ENCODE peak calls at places on chromosomes 6 and 20, in five cellular contexts. E is H9, K is trophoblast cell, J is H1, P is mesenchymal stem cell. C is an unnamed sample. For H3K4me1, the result is how much of the 10 kb centered on the place peaks cover.

GRCh38 chr6:85464260-85464644 is 14.4 kb downstream of the NT5E start:
- DNase-seq in K (no peak), P (peak), E (no peak), J (no peak), C (no peak)

GRCh38 chr6:13357551-13358075 is 29.3 kb upstream of the TBC1D7 start:
- DNase-seq in P (no peak), K (no peak), E (peak), J (no peak), C (no peak)

GRCh38 chr6:27866370-27867050 is 45.7 kb downstream of the OR2B2 start:
- DNase-seq in K (no peak), J (no peak), P (peak), E (peak), C (peak)

GRCh38 chr6:138101946-138102731 is 5.1 kb downstream of the PERP start:
- DNase-seq in J (no peak), P (no peak), K (no peak), E (no peak), C (no peak)

GRCh38 chr6:102387351-102388033 is 994.0 kb downstream of the GRIK2 start:
- DNase-seq in P (no peak), J (no peak), K (no peak), E (no peak), C (no peak)

GRCh38 chr6:32947552-32948465 is 5.1 kb downstream of the HLA-DMA start:
- DNase-seq in P (peak), K (peak), J (peak), E (peak), C (no peak)

GRCh38 chr6:166770216-166771116 is 143.4 kb upstream of the RPS6KA2 start:
- DNase-seq in J (no peak), E (no peak), P (no peak), K (no peak), C (no peak)

GRCh38 chr20:63567132-63567381 is 7.0 kb downstream of the HELZ2 start:
- DNase-seq in P (no peak), E (no peak), K (no peak), J (no peak), C (no peak)

GRCh38 chr6:95364016-95364604 is 213.2 kb upstream of the MANEA start:
- DNase-seq in J (no peak), K (no peak), E (no peak), P (peak), C (peak)

DNA sequence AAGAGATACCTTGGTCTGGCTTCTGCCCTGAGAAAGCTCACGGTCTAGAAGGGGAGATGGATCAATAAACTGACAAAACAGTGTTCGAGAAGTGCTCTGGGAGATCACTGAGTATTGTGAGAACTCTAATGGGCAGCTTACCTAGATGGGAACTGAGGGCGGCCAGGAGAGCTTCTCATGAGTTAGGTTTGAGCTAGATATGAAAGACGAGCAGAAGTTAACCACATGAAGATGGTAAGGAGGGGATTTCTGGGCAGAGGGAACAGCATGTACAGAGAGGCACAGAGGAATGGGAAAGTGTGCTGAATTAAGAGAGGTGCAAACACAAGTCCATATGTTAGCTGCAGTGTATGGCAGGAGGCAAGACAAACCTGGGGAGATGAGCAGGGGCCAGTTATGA is 11.9 kb downstream of the ZFAND3 start:
- DNase-seq in E (no peak), P (no peak), K (no peak), J (no peak), C (no peak)
- H3K4me1 ChIP-seq in E (under half), P (under half), K (under half), J (under half), C (under half)

DNA sequence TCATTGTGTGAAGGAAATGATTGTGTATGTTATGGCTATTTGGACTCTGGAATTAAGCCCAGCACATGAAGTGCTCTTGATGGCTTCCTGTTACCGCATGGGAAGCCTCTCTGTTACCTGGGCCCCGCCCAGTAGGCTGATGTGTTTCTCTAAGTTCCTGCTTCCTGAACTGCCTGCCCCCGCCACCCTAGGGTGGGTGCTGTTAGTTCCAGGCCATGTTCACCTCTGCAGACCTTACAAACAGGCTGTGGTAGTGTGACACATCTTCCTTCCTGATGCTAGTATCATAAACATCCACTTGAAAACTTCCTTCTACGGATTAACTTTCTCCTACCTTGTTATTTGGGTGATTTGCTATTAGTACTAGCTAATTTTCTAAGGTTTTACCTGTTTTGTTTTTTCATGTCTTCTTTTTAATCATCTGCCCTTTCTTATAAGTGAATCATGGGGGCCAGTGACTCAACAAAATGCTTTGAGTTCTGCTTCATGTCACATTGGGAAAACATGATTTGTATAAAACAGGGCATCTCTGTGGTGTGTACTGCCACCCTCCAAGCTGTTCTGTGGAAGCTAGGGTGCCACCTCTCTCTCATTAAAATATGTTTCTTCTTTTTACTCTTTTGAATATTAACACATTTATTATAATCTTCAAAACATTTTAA is 40.6 kb downstream of the SH3BGRL2 start:
- DNase-seq in E (peak), K (no peak), J (no peak), P (peak), C (no peak)
- H2BK12ac ChIP-seq in E (no peak), K (peak), J (peak), P (no peak), C (no peak)

DNA sequence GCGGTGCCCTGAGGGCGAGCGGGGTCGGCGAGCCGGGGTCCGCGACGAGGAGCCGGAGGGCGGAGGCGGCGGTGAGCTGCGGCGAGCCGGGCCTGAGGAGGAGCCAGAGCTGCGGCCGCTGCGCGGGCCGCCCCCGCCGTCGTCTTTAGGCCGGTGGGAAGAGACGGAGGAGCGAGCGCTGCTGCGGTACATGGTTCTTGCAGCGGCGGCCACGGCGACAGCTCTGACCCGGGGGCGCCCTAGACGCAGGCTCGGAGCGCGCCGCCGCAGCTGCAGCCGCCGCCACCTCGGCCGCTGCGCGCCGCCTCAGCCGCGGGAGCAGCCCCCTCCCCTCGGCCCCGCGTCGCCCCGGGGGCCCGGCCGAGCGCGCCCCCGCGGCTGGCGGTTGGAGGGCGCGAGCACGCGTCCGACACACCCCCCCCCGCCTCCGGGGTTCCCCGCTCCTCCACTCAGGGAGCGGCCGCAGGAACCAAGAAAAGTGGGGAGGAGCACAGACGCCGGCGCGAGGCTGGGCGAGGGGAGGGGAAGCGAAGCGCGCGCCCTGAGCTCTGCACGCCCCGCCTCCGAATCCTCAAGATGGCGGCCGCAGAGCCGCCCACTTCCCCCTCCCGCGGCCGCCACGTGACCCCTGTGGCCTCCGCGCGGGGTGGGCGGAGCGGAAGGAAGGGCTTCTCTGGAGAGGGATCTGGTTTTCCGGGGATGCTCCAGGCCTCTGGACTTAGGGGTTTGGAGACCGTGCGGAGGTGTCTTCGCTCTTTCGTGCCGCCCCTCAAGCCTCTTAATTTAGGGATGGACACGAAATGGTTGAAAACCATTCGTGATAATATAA is at the start of gene ZNF318:
- DNase-seq in K (peak), J (peak), E (peak), P (peak), C (peak)
- H4K8ac ChIP-seq in K (peak), J (peak), E (no peak), P (peak), C (no peak)

GRCh38 chr6:133315811-133316210 is 74.7 kb downstream of the EYA4 start:
- DNase-seq in J (no peak), K (no peak), P (no peak), E (no peak), C (no peak)
- H3K4me1 ChIP-seq in J (under half), K (under half), P (under half), E (under half), C (under half)

GRCh38 chr6:40486576-40486975 is 100.6 kb downstream of the LRFN2 start:
- DNase-seq in J (no peak), P (no peak), K (no peak), E (no peak), C (no peak)

GRCh38 chr6:40490508-40490907 is 96.7 kb downstream of the LRFN2 start:
- DNase-seq in K (no peak), E (no peak), J (no peak), P (no peak), C (no peak)

GRCh38 chr6:40489798-40490197 is 97.4 kb downstream of the LRFN2 start:
- DNase-seq in J (no peak), P (no peak), E (no peak), K (no peak), C (no peak)

GRCh38 chr6:40492126-40492525 is 95.0 kb downstream of the LRFN2 start:
- DNase-seq in E (peak), K (no peak), P (no peak), J (no peak), C (no peak)
- H2BK12ac ChIP-seq in E (no peak), K (no peak), P (no peak), J (peak), C (no peak)

GRCh38 chr20:51542894-51543788 is 622 bp upstream of the NFATC2 start:
- DNase-seq in K (no peak), J (no peak), E (no peak), P (peak), C (no peak)

GRCh38 chr20:51536116-51537069 is 6.1 kb downstream of the NFATC2 start:
- DNase-seq in K (no peak), P (no peak), J (no peak), E (no peak), C (no peak)

GRCh38 chr20:51542033-51542893 is at the start of gene NFATC2:
- DNase-seq in J (peak), K (no peak), E (peak), P (no peak), C (no peak)

GRCh38 chr20:51541189-51542032 is 1.1 kb downstream of the NFATC2 start:
- DNase-seq in P (peak), K (no peak), E (no peak), J (no peak), C (no peak)

GRCh38 chr20:51540585-51540984 is 1.9 kb downstream of the NFATC2 start:
- DNase-seq in P (no peak), E (no peak), K (no peak), J (no peak), C (no peak)
- H4K8ac ChIP-seq in P (no peak), E (no peak), K (no peak), J (no peak), C (no peak)

DNA sequence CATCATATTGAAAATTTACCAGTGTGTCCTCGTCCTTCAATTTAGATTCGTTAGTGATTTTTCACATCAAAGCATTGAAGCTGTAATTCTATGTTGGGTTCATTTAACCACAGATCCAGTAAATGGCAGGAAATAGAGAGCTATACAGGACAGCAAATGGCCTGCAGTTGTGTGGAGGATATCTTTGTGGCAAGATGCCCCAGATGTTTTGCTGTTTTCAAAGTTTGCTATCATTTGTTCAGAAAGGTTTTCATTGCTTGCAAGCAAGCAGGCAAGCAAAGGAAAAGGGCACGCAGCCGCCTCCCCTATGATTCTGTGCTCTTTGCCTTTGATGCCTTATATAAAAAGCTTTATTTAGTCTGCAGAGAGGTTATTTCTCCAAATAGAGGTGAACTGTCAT is 66.2 kb downstream of the UTRN start:
- DNase-seq in K (no peak), P (no peak), J (no peak), E (no peak), C (no peak)
- H3K4me1 ChIP-seq in K (under half), P (under half), J (under half), E (under half), C (under half)

GRCh38 chr6:1280666-1281300 is 31.1 kb upstream of the FOXQ1 start:
- DNase-seq in J (no peak), P (no peak), E (no peak), K (no peak), C (no peak)
- H2BK12ac ChIP-seq in J (no peak), P (no peak), E (no peak), K (no peak), C (no peak)

DNA sequence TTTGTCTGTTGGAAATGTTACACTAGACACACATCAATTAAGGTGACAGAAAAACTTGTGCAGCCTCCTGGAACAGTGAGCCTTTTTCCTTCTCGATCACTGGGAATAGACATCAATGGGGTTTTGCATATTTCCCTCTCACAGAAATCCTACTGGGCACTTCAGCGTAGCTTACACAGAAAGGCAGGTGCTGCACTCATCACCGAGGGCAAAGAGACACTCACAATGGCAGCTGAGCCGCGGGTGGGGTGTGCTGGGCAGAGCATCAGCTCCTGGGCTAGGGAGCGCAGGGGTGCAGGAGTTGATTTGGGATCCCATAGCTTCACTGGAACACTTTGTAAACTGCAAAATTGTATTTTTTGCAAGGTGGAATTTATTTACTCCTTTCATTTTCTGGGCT is 64.4 kb downstream of the THBS2 start:
- DNase-seq in P (no peak), J (no peak), K (no peak), E (no peak), C (no peak)
- H4K8ac ChIP-seq in P (no peak), J (no peak), K (no peak), E (no peak), C (no peak)

DNA sequence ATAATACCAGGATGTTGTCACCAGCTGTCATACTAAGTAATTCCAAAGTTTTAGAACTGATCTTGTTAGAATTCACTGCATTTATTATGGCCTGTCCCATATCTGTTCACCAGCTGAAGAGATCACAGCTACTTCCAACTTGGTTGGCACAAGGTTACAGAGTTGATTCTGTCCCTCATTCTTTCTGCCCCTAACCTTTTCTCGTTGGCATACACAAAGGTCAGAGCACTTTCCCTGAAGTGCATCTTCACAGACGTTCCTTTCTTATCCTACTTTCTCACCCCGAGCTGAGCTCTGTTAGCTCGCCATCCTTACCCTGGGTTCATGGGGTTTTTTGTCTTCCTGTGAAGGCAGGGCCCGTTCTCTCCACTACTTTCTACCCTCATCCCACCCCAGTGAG is 66.0 kb upstream of the VSTM2L start:
- DNase-seq in J (no peak), P (no peak), K (no peak), E (no peak), C (no peak)
- H3K4me1 ChIP-seq in J (under half), P (under half), K (under half), E (under half), C (under half)

C was measured in neuronal stem cell.